ENCODE peak calls at places on chromosomes 11 and 22, in eight cellular contexts. Z is dorsolateral prefrontal cortex, F is coronary artery, G is K562, R is heart left ventricle, B is fibroblast of lung, K is keratinocyte, Y is Peyer's patch. P is an unnamed sample.
A peak's percentile ranks its signal among the peaks of the same experiment; 100 is the strongest.

GRCh38 chr11:121575250-121575962 is 122.6 kb upstream of the SORL1-AS1 start:
- DNase-seq in Z (peak; percentile 51), F (peak; percentile 85), G (no peak), R (peak; percentile 89), B (peak; percentile 51), K (no peak), Y (peak; percentile 32), P (no peak)

GRCh38 chr11:45280449-45280848 is 5.7 kb downstream of the SYT13 start:
- DNase-seq in Z (no peak), F (no peak), G (no peak), R (no peak), B (no peak), K (no peak), Y (no peak), P (no peak)

GRCh38 chr11:119755351-119756071 is 26.5 kb upstream of the NECTIN1 start:
- DNase-seq in Z (no peak), F (no peak), G (no peak), R (no peak), B (no peak), K (no peak), Y (no peak), P (no peak)

GRCh38 chr11:2575611-2576051 is 124.2 kb downstream of the KCNQ1OT1 start:
- DNase-seq in Z (no peak), F (peak; percentile 36), G (no peak), R (peak; percentile 25), B (no peak), K (no peak), Y (no peak), P (no peak)

GRCh38 chr22:27224485-27225364 is 567.3 kb downstream of the MIAT start:
- DNase-seq in Z (no peak), F (peak; percentile 70), G (no peak), R (peak; percentile 57), B (peak; percentile 97), K (no peak), Y (no peak), P (peak; percentile 75)

GRCh38 chr11:116513894-116514293 is 258.9 kb downstream of the BUD13 start:
- DNase-seq in Z (no peak), F (no peak), G (peak; percentile 63), R (no peak), B (peak; percentile 18), K (no peak), Y (no peak), P (no peak)

GRCh38 chr11:76074178-76075112 is 131.9 kb downstream of the WNT11 start:
- DNase-seq in Z (no peak), F (no peak), G (peak; percentile 27), R (no peak), B (peak; percentile 68), K (no peak), Y (no peak), P (no peak)

GRCh38 chr22:17258015-17258827 is 39.0 kb upstream of the ADA2 start:
- DNase-seq in Z (peak; percentile 31), F (no peak), G (no peak), R (peak; percentile 44), B (peak; percentile 50), K (no peak), Y (peak; percentile 80), P (peak; percentile 61)

GRCh38 chr11:76214968-76215548 is 8.8 kb upstream of the WNT11 start:
- DNase-seq in Z (no peak), F (no peak), G (no peak), R (no peak), B (no peak), K (no peak), Y (no peak), P (no peak)

GRCh38 chr11:66932543-66932942 is 25.6 kb downstream of the PC start:
- DNase-seq in Z (no peak), F (no peak), G (no peak), R (no peak), B (no peak), K (no peak), Y (no peak), P (no peak)

GRCh38 chr22:35274154-35274871 is 17.0 kb downstream of the HMGXB4 start:
- DNase-seq in Z (no peak), F (no peak), G (no peak), R (no peak), B (no peak), K (no peak), Y (no peak), P (no peak)

GRCh38 chr11:73760066-73760679 is 701 bp downstream of the RAB6A start:
- DNase-seq in Z (no peak), F (peak; percentile 81), G (peak; percentile 65), R (peak; percentile 61), B (peak; percentile 37), K (no peak), Y (no peak), P (peak; percentile 69)

GRCh38 chr11:68904458-68904847 is 762 bp downstream of the IGHMBP2 start:
- DNase-seq in Z (no peak), F (no peak), G (no peak), R (peak; percentile 48), B (no peak), K (no peak), Y (no peak), P (peak; percentile 66)

GRCh38 chr11:17400048-17400775 is 11.8 kb upstream of the KCNJ11 start:
- DNase-seq in Z (no peak), F (no peak), G (no peak), R (no peak), B (no peak), K (no peak), Y (peak; percentile 47), P (no peak)

GRCh38 chr11:122733301-122733686 is 77.8 kb downstream of the UBASH3B start:
- DNase-seq in Z (no peak), F (no peak), G (no peak), R (no peak), B (peak; percentile 77), K (no peak), Y (no peak), P (no peak)

GRCh38 chr11:117883063-117883462 is 6.6 kb upstream of the FXYD6 start:
- DNase-seq in Z (no peak), F (peak; percentile 14), G (no peak), R (no peak), B (no peak), K (no peak), Y (no peak), P (no peak)
- H3K27ac ChIP-seq in Z (peak overlapping the region; percentile 65), F (no peak overlapping the region), G (no peak overlapping the region), R (no peak overlapping the region), B (no peak overlapping the region), K (no peak overlapping the region), Y (no peak overlapping the region), P (no peak overlapping the region)

DNA sequence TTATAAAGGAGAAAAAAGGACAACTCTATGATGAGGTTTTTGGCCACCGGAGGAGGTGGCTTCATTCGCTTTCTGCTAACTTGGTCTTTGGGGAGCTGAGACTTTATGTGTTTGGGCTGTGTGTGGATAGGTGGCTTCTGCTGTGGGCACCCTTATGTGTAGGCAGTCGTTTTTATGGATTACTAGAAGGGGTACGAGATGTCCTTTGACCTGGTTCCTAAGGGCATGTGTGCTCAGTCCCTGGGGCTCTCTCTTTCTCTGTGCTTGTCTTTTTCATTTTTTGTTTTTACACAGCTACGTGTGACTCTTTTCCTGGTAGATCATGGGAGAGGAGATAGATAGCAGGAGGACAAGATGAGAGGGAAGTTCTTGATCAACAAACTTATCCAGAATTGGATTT is 93.4 kb downstream of the TEAD1 start:
- DNase-seq in Z (no peak), F (no peak), G (no peak), R (no peak), B (no peak), K (no peak), Y (no peak), P (no peak)
- H3K27ac ChIP-seq in Z (no peak overlapping the region), F (no peak overlapping the region), G (no peak overlapping the region), R (no peak overlapping the region), B (no peak overlapping the region), K (no peak overlapping the region), Y (no peak overlapping the region), P (no peak overlapping the region)

GRCh38 chr22:45731798-45732495 is 60.3 kb downstream of the ATXN10 start:
- DNase-seq in Z (no peak), F (no peak), G (no peak), R (no peak), B (peak; percentile 60), K (no peak), Y (no peak), P (no peak)
- H3K27ac ChIP-seq in Z (no peak overlapping the region), F (no peak overlapping the region), G (no peak overlapping the region), R (no peak overlapping the region), B (no peak overlapping the region), K (no peak overlapping the region), Y (no peak overlapping the region), P (peak overlapping the region; percentile 2)

GRCh38 chr11:4066960-4067359 is 27.6 kb upstream of the RRM1 start:
- DNase-seq in Z (no peak), F (no peak), G (no peak), R (no peak), B (no peak), K (no peak), Y (no peak), P (no peak)
- H3K27ac ChIP-seq in Z (no peak overlapping the region), F (no peak overlapping the region), G (no peak overlapping the region), R (no peak overlapping the region), B (no peak overlapping the region), K (no peak overlapping the region), Y (no peak overlapping the region), P (no peak overlapping the region)

GRCh38 chr11:65883058-65883761 is 3.6 kb downstream of the CTSW start:
- DNase-seq in Z (no peak), F (no peak), G (no peak), R (no peak), B (no peak), K (no peak), Y (no peak), P (no peak)

GRCh38 chr11:65885808-65886536 is 2.3 kb downstream of the FIBP start:
- DNase-seq in Z (no peak), F (no peak), G (no peak), R (no peak), B (no peak), K (no peak), Y (no peak), P (no peak)

GRCh38 chr11:65885231-65885630 is 3.0 kb downstream of the FIBP start:
- DNase-seq in Z (no peak), F (no peak), G (no peak), R (no peak), B (no peak), K (no peak), Y (no peak), P (no peak)

GRCh38 chr11:65883786-65884715 is 4.2 kb downstream of the FIBP start:
- DNase-seq in Z (no peak), F (no peak), G (no peak), R (no peak), B (no peak), K (no peak), Y (no peak), P (no peak)

GRCh38 chr11:65884716-65885092 is 3.6 kb downstream of the FIBP start:
- DNase-seq in Z (peak; percentile 51), F (peak; percentile 84), G (peak; percentile 78), R (peak; percentile 77), B (peak; percentile 61), K (no peak), Y (peak; percentile 80), P (peak; percentile 92)
- H3K27ac ChIP-seq in Z (peak overlapping the region; percentile 55), F (no peak overlapping the region), G (no peak overlapping the region), R (no peak overlapping the region), B (no peak overlapping the region), K (no peak overlapping the region), Y (no peak overlapping the region), P (no peak overlapping the region)

GRCh38 chr22:30610299-30610698 is 3.3 kb downstream of the TCN2 start:
- DNase-seq in Z (no peak), F (no peak), G (no peak), R (peak; percentile 45), B (no peak), K (no peak), Y (no peak), P (no peak)
- H3K27ac ChIP-seq in Z (peak overlapping the region; percentile 80), F (no peak overlapping the region), G (no peak overlapping the region), R (no peak overlapping the region), B (no peak overlapping the region), K (no peak overlapping the region), Y (no peak overlapping the region), P (no peak overlapping the region)